ENCODE peak calls at places on chromosomes 4 and X, in nine cellular contexts. One of them, this sample, is unnamed.

GRCh38 chr4:123449780-123450179 is 53.2 kb downstream of the SPRY1 start:
- DNase-seq in colonic mucosa: no peak
- DNase-seq in CD4-positive, alpha-beta T cell: no peak
- DNase-seq in HCT116: no peak
- DNase-seq in lower lobe of right lung: no peak
- DNase-seq in stomach: no peak
- DNase-seq in IMR-90: peak; percentile 56
- DNase-seq in heart left ventricle: no peak
- DNase-seq in A549: no peak
- DNase-seq in this sample: no peak

GRCh38 chr4:186904104-186904503 is 180.4 kb upstream of the FAT1 start:
- DNase-seq in colonic mucosa: no peak
- DNase-seq in CD4-positive, alpha-beta T cell: no peak
- DNase-seq in HCT116: no peak
- DNase-seq in lower lobe of right lung: no peak
- DNase-seq in stomach: no peak
- DNase-seq in IMR-90: peak; percentile 95
- DNase-seq in heart left ventricle: no peak
- DNase-seq in A549: peak; percentile 51
- DNase-seq in this sample: peak; percentile 55

GRCh38 chr4:126756050-126756809 is 876.5 kb upstream of the INTU start:
- DNase-seq in colonic mucosa: no peak
- DNase-seq in CD4-positive, alpha-beta T cell: no peak
- DNase-seq in HCT116: no peak
- DNase-seq in lower lobe of right lung: no peak
- DNase-seq in stomach: no peak
- DNase-seq in IMR-90: no peak
- DNase-seq in heart left ventricle: no peak
- DNase-seq in A549: no peak
- DNase-seq in this sample: no peak

GRCh38 chrX:56211701-56212100 is 20.5 kb upstream of the KLF8 start:
- DNase-seq in colonic mucosa: no peak
- DNase-seq in CD4-positive, alpha-beta T cell: no peak
- DNase-seq in HCT116: no peak
- DNase-seq in lower lobe of right lung: no peak
- DNase-seq in stomach: no peak
- DNase-seq in IMR-90: no peak
- DNase-seq in heart left ventricle: no peak
- DNase-seq in A549: no peak
- DNase-seq in this sample: no peak

GRCh38 chr4:123096038-123096437 is 173.6 kb upstream of the NUDT6 start:
- DNase-seq in colonic mucosa: no peak
- DNase-seq in CD4-positive, alpha-beta T cell: no peak
- DNase-seq in HCT116: peak; percentile 18
- DNase-seq in lower lobe of right lung: no peak
- DNase-seq in stomach: no peak
- DNase-seq in IMR-90: no peak
- DNase-seq in heart left ventricle: no peak
- DNase-seq in A549: no peak
- DNase-seq in this sample: no peak

GRCh38 chr4:183563874-183564273 is 59.0 kb downstream of the ING2 start:
- DNase-seq in colonic mucosa: no peak
- DNase-seq in CD4-positive, alpha-beta T cell: no peak
- DNase-seq in HCT116: no peak
- DNase-seq in lower lobe of right lung: no peak
- DNase-seq in stomach: no peak
- DNase-seq in IMR-90: peak; percentile 28
- DNase-seq in heart left ventricle: no peak
- DNase-seq in A549: no peak
- DNase-seq in this sample: no peak

GRCh38 chr4:70722199-70722791 is 531 bp downstream of the RUFY3 start:
- DNase-seq in colonic mucosa: no peak
- DNase-seq in CD4-positive, alpha-beta T cell: peak; percentile 19
- DNase-seq in HCT116: no peak
- DNase-seq in lower lobe of right lung: no peak
- DNase-seq in stomach: no peak
- DNase-seq in IMR-90: peak; percentile 83
- DNase-seq in heart left ventricle: no peak
- DNase-seq in A549: no peak
- DNase-seq in this sample: no peak

GRCh38 chr4:52704133-52704532 is 45.0 kb upstream of the USP46 start:
- DNase-seq in colonic mucosa: no peak
- DNase-seq in CD4-positive, alpha-beta T cell: no peak
- DNase-seq in HCT116: no peak
- DNase-seq in lower lobe of right lung: no peak
- DNase-seq in stomach: no peak
- DNase-seq in IMR-90: peak; percentile 15
- DNase-seq in heart left ventricle: no peak
- DNase-seq in A549: no peak
- DNase-seq in this sample: no peak

GRCh38 chr4:121195649-121196048 is 31.5 kb upstream of the TNIP3 start:
- DNase-seq in colonic mucosa: no peak
- DNase-seq in CD4-positive, alpha-beta T cell: no peak
- DNase-seq in HCT116: no peak
- DNase-seq in lower lobe of right lung: no peak
- DNase-seq in stomach: no peak
- DNase-seq in IMR-90: no peak
- DNase-seq in heart left ventricle: no peak
- DNase-seq in A549: no peak
- DNase-seq in this sample: no peak

GRCh38 chr4:67288964-67289363 is 256.3 kb downstream of the CENPC start:
- DNase-seq in colonic mucosa: no peak
- DNase-seq in CD4-positive, alpha-beta T cell: no peak
- DNase-seq in HCT116: no peak
- DNase-seq in lower lobe of right lung: no peak
- DNase-seq in stomach: no peak
- DNase-seq in IMR-90: no peak
- DNase-seq in heart left ventricle: no peak
- DNase-seq in A549: no peak
- DNase-seq in this sample: no peak

GRCh38 chr4:67475155-67475554 is 70.1 kb downstream of the CENPC start:
- DNase-seq in colonic mucosa: no peak
- DNase-seq in CD4-positive, alpha-beta T cell: no peak
- DNase-seq in HCT116: no peak
- DNase-seq in lower lobe of right lung: no peak
- DNase-seq in stomach: no peak
- DNase-seq in IMR-90: no peak
- DNase-seq in heart left ventricle: no peak
- DNase-seq in A549: no peak
- DNase-seq in this sample: no peak

GRCh38 chr4:48913346-48913745 is 6.8 kb upstream of the OCIAD2 start:
- DNase-seq in colonic mucosa: no peak
- DNase-seq in CD4-positive, alpha-beta T cell: no peak
- DNase-seq in HCT116: no peak
- DNase-seq in lower lobe of right lung: no peak
- DNase-seq in stomach: no peak
- DNase-seq in IMR-90: peak; percentile 92
- DNase-seq in heart left ventricle: no peak
- DNase-seq in A549: no peak
- DNase-seq in this sample: peak; percentile 66

GRCh38 chrX:1946974-1947373 is 332.1 kb downstream of the ASMT start:
- DNase-seq in colonic mucosa: no peak
- DNase-seq in CD4-positive, alpha-beta T cell: no peak
- DNase-seq in HCT116: no peak
- DNase-seq in lower lobe of right lung: no peak
- DNase-seq in stomach: no peak
- DNase-seq in IMR-90: no peak
- DNase-seq in heart left ventricle: no peak
- DNase-seq in A549: no peak
- DNase-seq in this sample: no peak

DNA sequence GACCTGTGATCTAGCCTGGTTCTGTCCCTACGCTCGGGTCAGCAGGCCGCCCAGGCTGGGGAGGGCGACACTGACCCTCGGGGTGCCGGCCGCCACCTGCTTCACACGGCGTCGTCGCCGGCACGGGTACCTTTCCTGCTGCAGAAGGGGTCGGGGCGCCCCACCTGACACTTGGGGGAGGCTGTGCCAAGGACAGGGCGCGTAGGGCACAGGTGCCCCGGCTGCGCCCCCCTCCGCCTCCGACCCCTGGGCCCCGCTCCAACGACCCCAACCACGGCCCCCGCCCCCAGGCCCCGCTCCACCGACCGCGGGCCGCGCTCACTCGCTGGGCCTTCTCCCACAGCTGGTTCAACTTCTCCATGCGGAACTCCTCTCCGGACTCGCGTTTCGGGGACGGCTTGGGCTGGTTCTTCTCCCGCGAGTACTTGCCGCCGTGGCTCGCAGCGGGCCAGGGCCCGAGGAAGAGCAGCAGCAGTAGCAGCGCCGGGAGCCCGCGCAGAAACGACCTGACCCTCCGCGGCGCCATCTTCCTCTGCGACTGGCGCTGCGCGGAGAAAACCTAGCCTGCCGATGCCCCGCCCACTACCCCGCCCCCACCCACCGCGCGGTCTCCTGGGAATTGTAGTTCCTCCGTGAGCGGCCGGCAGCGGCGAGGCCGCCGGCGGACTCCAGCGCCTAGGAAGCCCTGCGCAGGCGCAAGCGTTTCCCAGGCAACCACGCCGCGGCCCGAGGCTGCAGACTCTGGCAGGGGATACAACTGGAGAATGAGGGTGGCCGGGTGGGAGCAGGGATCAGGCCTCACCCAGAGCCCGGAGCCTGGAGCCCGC is at the start of gene LRPAP1:
- DNase-seq in colonic mucosa: peak; percentile 94
- DNase-seq in CD4-positive, alpha-beta T cell: peak; percentile 82
- DNase-seq in HCT116: peak; percentile 69
- DNase-seq in lower lobe of right lung: peak; percentile 95
- DNase-seq in stomach: peak; percentile 93
- DNase-seq in IMR-90: peak; percentile 82
- DNase-seq in heart left ventricle: peak; percentile 97
- DNase-seq in A549: peak; percentile 97
- DNase-seq in this sample: peak; percentile 60
- TF ChIP-seq CTCF in colonic mucosa: no peak
- TF ChIP-seq CTCF in CD4-positive, alpha-beta T cell: no peak
- TF ChIP-seq CTCF in HCT116: no peak
- TF ChIP-seq CTCF in lower lobe of right lung: no peak
- TF ChIP-seq CTCF in stomach: no peak
- TF ChIP-seq CTCF in IMR-90: no peak
- TF ChIP-seq CTCF in heart left ventricle: no peak
- TF ChIP-seq CTCF in A549: no peak
- TF ChIP-seq CTCF in this sample: no peak

DNA sequence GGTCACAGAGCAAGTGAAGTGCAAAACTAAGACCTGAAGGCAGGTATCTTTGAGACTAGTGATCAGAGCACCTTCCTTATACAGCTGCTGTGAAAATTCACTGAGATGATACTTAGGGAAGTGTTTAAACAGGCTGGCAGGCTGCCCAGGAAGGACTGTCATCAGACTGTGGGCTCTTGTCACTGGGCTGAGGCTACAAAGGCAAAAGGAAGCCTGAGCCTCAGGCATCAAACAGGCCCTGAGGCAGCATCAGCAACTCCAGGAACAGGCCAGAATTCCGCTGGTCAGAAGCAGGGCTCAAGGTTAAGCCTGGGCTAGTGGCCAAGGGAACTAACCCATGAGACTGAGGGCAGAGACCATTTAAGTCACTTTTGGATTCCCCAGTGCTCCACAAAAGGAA is 12.9 kb downstream of the PJA1 start:
- DNase-seq in colonic mucosa: peak; percentile 36
- DNase-seq in CD4-positive, alpha-beta T cell: no peak
- DNase-seq in HCT116: no peak
- DNase-seq in lower lobe of right lung: peak; percentile 58
- DNase-seq in stomach: no peak
- DNase-seq in IMR-90: no peak
- DNase-seq in heart left ventricle: no peak
- DNase-seq in A549: no peak
- DNase-seq in this sample: no peak
- H3K27ac ChIP-seq in colonic mucosa: no peak overlapping the region
- H3K27ac ChIP-seq in CD4-positive, alpha-beta T cell: no peak overlapping the region
- H3K27ac ChIP-seq in HCT116: no peak overlapping the region
- H3K27ac ChIP-seq in lower lobe of right lung: no peak overlapping the region
- H3K27ac ChIP-seq in stomach: no peak overlapping the region
- H3K27ac ChIP-seq in IMR-90: no peak overlapping the region
- H3K27ac ChIP-seq in heart left ventricle: no peak overlapping the region
- H3K27ac ChIP-seq in A549: no peak overlapping the region
- H3K27ac ChIP-seq in this sample: no peak overlapping the region

GRCh38 chr4:13659341-13660070 is 32.0 kb upstream of the BOD1L1 start:
- DNase-seq in colonic mucosa: no peak
- DNase-seq in CD4-positive, alpha-beta T cell: no peak
- DNase-seq in HCT116: no peak
- DNase-seq in lower lobe of right lung: no peak
- DNase-seq in stomach: no peak
- DNase-seq in IMR-90: no peak
- DNase-seq in heart left ventricle: no peak
- DNase-seq in A549: no peak
- DNase-seq in this sample: no peak
- TF ChIP-seq CTCF in colonic mucosa: no peak
- TF ChIP-seq CTCF in CD4-positive, alpha-beta T cell: no peak
- TF ChIP-seq CTCF in HCT116: no peak
- TF ChIP-seq CTCF in lower lobe of right lung: no peak
- TF ChIP-seq CTCF in stomach: no peak
- TF ChIP-seq CTCF in IMR-90: no peak
- TF ChIP-seq CTCF in heart left ventricle: no peak
- TF ChIP-seq CTCF in A549: no peak
- TF ChIP-seq CTCF in this sample: no peak

GRCh38 chr4:17788956-17789355 is 7.5 kb upstream of the FAM184B start:
- DNase-seq in colonic mucosa: no peak
- DNase-seq in CD4-positive, alpha-beta T cell: no peak
- DNase-seq in HCT116: no peak
- DNase-seq in lower lobe of right lung: no peak
- DNase-seq in stomach: no peak
- DNase-seq in IMR-90: peak; percentile 43
- DNase-seq in heart left ventricle: no peak
- DNase-seq in A549: no peak
- DNase-seq in this sample: no peak

GRCh38 chr4:17786567-17786966 is 5.1 kb upstream of the FAM184B start:
- DNase-seq in colonic mucosa: no peak
- DNase-seq in CD4-positive, alpha-beta T cell: no peak
- DNase-seq in HCT116: no peak
- DNase-seq in lower lobe of right lung: no peak
- DNase-seq in stomach: no peak
- DNase-seq in IMR-90: peak; percentile 19
- DNase-seq in heart left ventricle: no peak
- DNase-seq in A549: no peak
- DNase-seq in this sample: no peak

GRCh38 chr4:17785858-17786257 is 4.4 kb upstream of the FAM184B start:
- DNase-seq in colonic mucosa: no peak
- DNase-seq in CD4-positive, alpha-beta T cell: no peak
- DNase-seq in HCT116: no peak
- DNase-seq in lower lobe of right lung: no peak
- DNase-seq in stomach: no peak
- DNase-seq in IMR-90: no peak
- DNase-seq in heart left ventricle: no peak
- DNase-seq in A549: no peak
- DNase-seq in this sample: no peak

GRCh38 chr4:17781831-17782287 is 438 bp upstream of the FAM184B start:
- DNase-seq in colonic mucosa: no peak
- DNase-seq in CD4-positive, alpha-beta T cell: no peak
- DNase-seq in HCT116: no peak
- DNase-seq in lower lobe of right lung: no peak
- DNase-seq in stomach: no peak
- DNase-seq in IMR-90: no peak
- DNase-seq in heart left ventricle: no peak
- DNase-seq in A549: no peak
- DNase-seq in this sample: no peak

DNA sequence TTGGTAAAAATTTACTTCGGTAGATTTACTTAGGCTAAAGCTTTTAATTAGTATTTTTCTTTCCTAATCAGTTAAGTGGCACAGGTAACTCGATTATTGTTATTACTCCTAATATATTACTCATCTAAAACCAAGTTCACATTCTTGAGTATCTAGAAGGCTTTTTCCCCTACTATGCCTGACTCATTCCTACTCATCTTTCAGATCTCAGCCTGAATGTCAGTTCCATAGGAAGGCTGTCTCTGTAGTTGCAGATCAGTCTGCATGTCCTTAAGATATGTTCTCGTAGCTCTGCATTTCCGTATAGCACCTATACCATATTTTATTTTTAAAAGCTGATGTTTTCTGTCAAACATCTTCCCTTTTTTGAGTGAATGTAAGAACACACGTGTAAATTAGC is 5.9 kb upstream of the FAM184B start:
- DNase-seq in colonic mucosa: no peak
- DNase-seq in CD4-positive, alpha-beta T cell: no peak
- DNase-seq in HCT116: no peak
- DNase-seq in lower lobe of right lung: no peak
- DNase-seq in stomach: no peak
- DNase-seq in IMR-90: peak; percentile 78
- DNase-seq in heart left ventricle: no peak
- DNase-seq in A549: no peak
- DNase-seq in this sample: peak; percentile 18
- H3K27ac ChIP-seq in colonic mucosa: no peak overlapping the region
- H3K27ac ChIP-seq in CD4-positive, alpha-beta T cell: no peak overlapping the region
- H3K27ac ChIP-seq in HCT116: no peak overlapping the region
- H3K27ac ChIP-seq in lower lobe of right lung: no peak overlapping the region
- H3K27ac ChIP-seq in stomach: no peak overlapping the region
- H3K27ac ChIP-seq in IMR-90: no peak overlapping the region
- H3K27ac ChIP-seq in heart left ventricle: no peak overlapping the region
- H3K27ac ChIP-seq in A549: no peak overlapping the region
- H3K27ac ChIP-seq in this sample: no peak overlapping the region

This sample was measured in AG04450.